ENCODE peak calls at places on chromosomes 5 and 9, in five cellular contexts. A, N, W, H and T are unnamed samples.

GRCh38 chr9:126668058-126668457 is 54.3 kb downstream of the LMX1B start:
- DNase-seq in A (no peak), N (no peak), W (no peak), H (no peak), T (no peak)

GRCh38 chr5:163626904-163627434 is 121.5 kb downstream of the MAT2B start:
- DNase-seq in A (no peak), N (no peak), W (no peak), H (no peak), T (no peak)

GRCh38 chr5:125384071-125384470 is 637.6 kb upstream of the ZNF608 start:
- DNase-seq in A (no peak), N (no peak), W (no peak), H (no peak), T (no peak)

GRCh38 chr9:134652291-134653225 is 11.0 kb downstream of the COL5A1 start:
- DNase-seq in A (no peak), N (no peak), W (no peak), H (peak), T (no peak)

GRCh38 chr9:136095495-136096058 is 488 bp upstream of the NACC2 start:
- DNase-seq in A (peak), N (no peak), W (no peak), H (peak), T (no peak)

GRCh38 chr5:77030097-77031071 is at the start of gene AGGF1:
- DNase-seq in A (peak), N (peak), W (peak), H (peak), T (peak)

GRCh38 chr5:73135429-73136276 is 15.3 kb downstream of the TMEM171 start:
- DNase-seq in A (peak), N (no peak), W (peak), H (no peak), T (no peak)

GRCh38 chr5:38534122-38534408 is 22.4 kb downstream of the LIFR start:
- DNase-seq in A (no peak), N (no peak), W (no peak), H (no peak), T (no peak)

GRCh38 chr9:127700594-127701255 is 6.1 kb upstream of the CFAP157 start:
- DNase-seq in A (no peak), N (no peak), W (no peak), H (no peak), T (no peak)

GRCh38 chr5:42749020-42749419 is 7.6 kb upstream of the CCDC152 start:
- DNase-seq in A (no peak), N (no peak), W (no peak), H (no peak), T (no peak)

GRCh38 chr5:135977375-135977928 is 22.7 kb upstream of the LECT2 start:
- DNase-seq in A (peak), N (no peak), W (peak), H (peak), T (no peak)

GRCh38 chr9:129867138-129868032 is 32.1 kb downstream of the USP20 start:
- DNase-seq in A (no peak), N (no peak), W (peak), H (no peak), T (no peak)

GRCh38 chr9:108708448-108708847 is 147.3 kb downstream of the ACTL7B start:
- DNase-seq in A (no peak), N (no peak), W (no peak), H (no peak), T (no peak)

GRCh38 chr5:137598341-137598740 is 99.2 kb upstream of the SPOCK1 start:
- DNase-seq in A (no peak), N (no peak), W (no peak), H (no peak), T (no peak)